ENCODE peak calls at places on chromosomes 3 and 15, in ten cellular contexts. One of them, this sample, is unnamed. For H3K4me1, the result is how much of the 10 kb centered on the place peaks cover.

GRCh38 chr15:60973637-60974415 is 255.3 kb downstream of the RORA start:
- DNase-seq in uterus: no peak
- DNase-seq in endothelial cell of umbilical vein: peak
- DNase-seq in sigmoid colon: no peak
- DNase-seq in HCT116: no peak
- DNase-seq in stomach: no peak
- DNase-seq in gastrocnemius medialis: no peak
- DNase-seq in IMR-90: peak
- DNase-seq in spleen: no peak
- DNase-seq in H1: no peak
- DNase-seq in this sample: no peak

GRCh38 chr3:17994167-17994566 is 251.7 kb upstream of the TBC1D5 start:
- DNase-seq in sigmoid colon: no peak
- DNase-seq in uterus: no peak
- DNase-seq in H1: no peak
- DNase-seq in endothelial cell of umbilical vein: no peak
- DNase-seq in gastrocnemius medialis: no peak
- DNase-seq in stomach: no peak
- DNase-seq in spleen: no peak
- DNase-seq in IMR-90: no peak
- DNase-seq in HCT116: no peak
- DNase-seq in this sample: no peak

GRCh38 chr3:98166396-98166795 is at the start of gene OR5H15:
- DNase-seq in gastrocnemius medialis: no peak
- DNase-seq in endothelial cell of umbilical vein: no peak
- DNase-seq in IMR-90: no peak
- DNase-seq in stomach: no peak
- DNase-seq in sigmoid colon: no peak
- DNase-seq in HCT116: no peak
- DNase-seq in spleen: no peak
- DNase-seq in H1: no peak
- DNase-seq in uterus: no peak
- DNase-seq in this sample: no peak

GRCh38 chr3:138850151-138850550 is 15.4 kb upstream of the PIK3CB start:
- DNase-seq in sigmoid colon: no peak
- DNase-seq in H1: no peak
- DNase-seq in stomach: peak
- DNase-seq in HCT116: no peak
- DNase-seq in uterus: no peak
- DNase-seq in gastrocnemius medialis: no peak
- DNase-seq in endothelial cell of umbilical vein: peak
- DNase-seq in IMR-90: peak
- DNase-seq in spleen: peak
- DNase-seq in this sample: peak

GRCh38 chr15:77588126-77588525 is 44.6 kb downstream of the LINGO1 start:
- DNase-seq in sigmoid colon: no peak
- DNase-seq in H1: no peak
- DNase-seq in endothelial cell of umbilical vein: no peak
- DNase-seq in IMR-90: no peak
- DNase-seq in gastrocnemius medialis: no peak
- DNase-seq in spleen: no peak
- DNase-seq in HCT116: no peak
- DNase-seq in uterus: no peak
- DNase-seq in stomach: no peak
- DNase-seq in this sample: no peak

GRCh38 chr3:78274475-78275065 is 1234.7 kb downstream of the ROBO2 start:
- DNase-seq in sigmoid colon: no peak
- DNase-seq in stomach: no peak
- DNase-seq in gastrocnemius medialis: no peak
- DNase-seq in IMR-90: no peak
- DNase-seq in uterus: no peak
- DNase-seq in H1: no peak
- DNase-seq in HCT116: no peak
- DNase-seq in spleen: no peak
- DNase-seq in endothelial cell of umbilical vein: no peak
- DNase-seq in this sample: no peak

GRCh38 chr15:98586066-98586465 is 62.3 kb upstream of the IGF1R start:
- DNase-seq in endothelial cell of umbilical vein: no peak
- DNase-seq in sigmoid colon: no peak
- DNase-seq in gastrocnemius medialis: no peak
- DNase-seq in stomach: no peak
- DNase-seq in spleen: no peak
- DNase-seq in H1: no peak
- DNase-seq in uterus: no peak
- DNase-seq in IMR-90: no peak
- DNase-seq in HCT116: no peak
- DNase-seq in this sample: no peak

GRCh38 chr3:190382082-190382481 is 5.9 kb upstream of the CLDN16 start:
- DNase-seq in H1: no peak
- DNase-seq in stomach: no peak
- DNase-seq in HCT116: no peak
- DNase-seq in endothelial cell of umbilical vein: no peak
- DNase-seq in uterus: no peak
- DNase-seq in gastrocnemius medialis: no peak
- DNase-seq in sigmoid colon: no peak
- DNase-seq in spleen: no peak
- DNase-seq in IMR-90: peak
- DNase-seq in this sample: no peak

GRCh38 chr15:40100133-40100946 is 8.3 kb downstream of the BMF start:
- DNase-seq in sigmoid colon: no peak
- DNase-seq in stomach: no peak
- DNase-seq in endothelial cell of umbilical vein: no peak
- DNase-seq in H1: no peak
- DNase-seq in spleen: peak
- DNase-seq in HCT116: no peak
- DNase-seq in uterus: no peak
- DNase-seq in IMR-90: no peak
- DNase-seq in gastrocnemius medialis: no peak
- DNase-seq in this sample: peak
- H3K4me1 ChIP-seq in sigmoid colon: under half
- H3K4me1 ChIP-seq in stomach: half or more
- H3K4me1 ChIP-seq in endothelial cell of umbilical vein: under half
- H3K4me1 ChIP-seq in H1: under half
- H3K4me1 ChIP-seq in spleen: half or more
- H3K4me1 ChIP-seq in HCT116: half or more
- H3K4me1 ChIP-seq in uterus: half or more
- H3K4me1 ChIP-seq in IMR-90: half or more
- H3K4me1 ChIP-seq in gastrocnemius medialis: half or more
- H3K4me1 ChIP-seq in this sample: half or more

GRCh38 chr15:40939909-40940801 is 11.0 kb downstream of the DLL4 start:
- DNase-seq in stomach: no peak
- DNase-seq in gastrocnemius medialis: no peak
- DNase-seq in spleen: peak
- DNase-seq in IMR-90: no peak
- DNase-seq in HCT116: no peak
- DNase-seq in sigmoid colon: no peak
- DNase-seq in endothelial cell of umbilical vein: peak
- DNase-seq in uterus: no peak
- DNase-seq in H1: no peak
- DNase-seq in this sample: no peak

GRCh38 chr15:40942337-40942854 is 10.9 kb upstream of the CHAC1 start:
- DNase-seq in uterus: no peak
- DNase-seq in spleen: no peak
- DNase-seq in HCT116: no peak
- DNase-seq in sigmoid colon: no peak
- DNase-seq in H1: peak
- DNase-seq in endothelial cell of umbilical vein: no peak
- DNase-seq in IMR-90: no peak
- DNase-seq in gastrocnemius medialis: no peak
- DNase-seq in stomach: no peak
- DNase-seq in this sample: no peak

GRCh38 chr15:40942865-40943264 is 10.4 kb upstream of the CHAC1 start:
- DNase-seq in IMR-90: no peak
- DNase-seq in sigmoid colon: no peak
- DNase-seq in gastrocnemius medialis: no peak
- DNase-seq in endothelial cell of umbilical vein: no peak
- DNase-seq in uterus: no peak
- DNase-seq in spleen: no peak
- DNase-seq in stomach: no peak
- DNase-seq in HCT116: no peak
- DNase-seq in H1: no peak
- DNase-seq in this sample: no peak

GRCh38 chr15:40941078-40941527 is 12.0 kb downstream of the DLL4 start:
- DNase-seq in endothelial cell of umbilical vein: no peak
- DNase-seq in sigmoid colon: no peak
- DNase-seq in uterus: no peak
- DNase-seq in H1: peak
- DNase-seq in spleen: no peak
- DNase-seq in HCT116: no peak
- DNase-seq in stomach: no peak
- DNase-seq in IMR-90: no peak
- DNase-seq in gastrocnemius medialis: no peak
- DNase-seq in this sample: no peak

DNA sequence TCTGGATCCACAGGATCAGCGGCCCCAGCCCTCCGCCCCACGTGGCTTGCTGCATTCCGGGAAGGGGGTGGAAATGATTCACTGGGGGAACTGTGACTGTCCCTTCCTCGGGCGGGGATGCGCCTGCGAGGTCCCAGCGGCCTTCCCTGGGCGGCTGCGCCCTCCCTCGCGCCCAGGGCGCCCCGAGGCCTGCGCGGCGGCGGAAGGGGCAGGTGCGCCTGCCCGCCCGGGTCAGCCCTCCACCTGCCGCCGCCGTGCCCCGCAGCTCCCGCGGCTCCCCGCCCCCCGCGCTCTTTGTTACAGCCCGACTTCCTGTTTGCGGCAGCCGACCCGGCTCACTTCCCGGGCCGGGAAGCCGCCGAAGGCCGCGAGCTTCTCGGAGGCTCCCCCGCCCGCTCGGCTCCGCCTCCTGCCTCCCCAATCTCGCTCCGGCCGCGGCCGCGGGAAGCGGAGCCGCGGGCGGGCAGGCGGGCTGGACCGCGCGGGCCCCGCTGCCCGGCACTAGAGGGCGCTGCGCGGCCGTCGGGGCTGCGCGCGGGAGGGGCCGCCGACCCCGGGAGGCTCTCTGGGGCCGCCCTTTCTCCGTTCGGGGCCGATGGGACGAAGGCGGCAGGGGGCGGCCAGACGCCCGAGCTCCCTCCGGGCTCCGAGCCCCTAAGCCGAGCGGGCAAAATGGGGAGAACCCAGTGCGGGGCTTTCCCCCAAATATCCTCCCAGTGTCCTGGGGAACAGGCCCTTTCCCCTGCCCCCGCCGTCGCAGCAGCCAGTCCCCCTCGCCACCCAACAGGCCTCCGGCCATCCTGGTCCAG is 11.5 kb upstream of the CHAC1 start:
- DNase-seq in endothelial cell of umbilical vein: peak
- DNase-seq in IMR-90: peak
- DNase-seq in H1: peak
- DNase-seq in stomach: peak
- DNase-seq in uterus: peak
- DNase-seq in spleen: peak
- DNase-seq in HCT116: no peak
- DNase-seq in gastrocnemius medialis: peak
- DNase-seq in sigmoid colon: peak
- DNase-seq in this sample: peak
- TF ChIP-seq POLR2A in endothelial cell of umbilical vein: peak
- TF ChIP-seq POLR2A in IMR-90: peak
- TF ChIP-seq POLR2A in H1: no peak
- TF ChIP-seq POLR2A in stomach: no peak
- TF ChIP-seq POLR2A in uterus: peak
- TF ChIP-seq POLR2A in spleen: peak
- TF ChIP-seq POLR2A in HCT116: peak
- TF ChIP-seq POLR2A in gastrocnemius medialis: peak
- TF ChIP-seq POLR2A in sigmoid colon: no peak
- TF ChIP-seq POLR2A in this sample: peak

GRCh38 chr3:125062904-125063618 is 7.3 kb upstream of the HEG1 start:
- DNase-seq in IMR-90: peak
- DNase-seq in sigmoid colon: no peak
- DNase-seq in HCT116: no peak
- DNase-seq in spleen: no peak
- DNase-seq in stomach: peak
- DNase-seq in gastrocnemius medialis: no peak
- DNase-seq in uterus: no peak
- DNase-seq in H1: no peak
- DNase-seq in endothelial cell of umbilical vein: peak
- DNase-seq in this sample: peak
- H3K4me1 ChIP-seq in IMR-90: under half
- H3K4me1 ChIP-seq in sigmoid colon: under half
- H3K4me1 ChIP-seq in HCT116: under half
- H3K4me1 ChIP-seq in spleen: under half
- H3K4me1 ChIP-seq in stomach: under half
- H3K4me1 ChIP-seq in gastrocnemius medialis: under half
- H3K4me1 ChIP-seq in uterus: under half
- H3K4me1 ChIP-seq in H1: under half
- H3K4me1 ChIP-seq in endothelial cell of umbilical vein: under half
- H3K4me1 ChIP-seq in this sample: under half

GRCh38 chr3:194572944-194573491 is 60.2 kb downstream of the TMEM44 start:
- DNase-seq in uterus: no peak
- DNase-seq in stomach: no peak
- DNase-seq in sigmoid colon: no peak
- DNase-seq in endothelial cell of umbilical vein: no peak
- DNase-seq in H1: no peak
- DNase-seq in IMR-90: peak
- DNase-seq in spleen: no peak
- DNase-seq in HCT116: no peak
- DNase-seq in gastrocnemius medialis: no peak
- DNase-seq in this sample: no peak

GRCh38 chr3:194575484-194576210 is 57.6 kb downstream of the TMEM44 start:
- DNase-seq in uterus: peak
- DNase-seq in sigmoid colon: peak
- DNase-seq in stomach: no peak
- DNase-seq in gastrocnemius medialis: no peak
- DNase-seq in H1: peak
- DNase-seq in spleen: no peak
- DNase-seq in IMR-90: peak
- DNase-seq in endothelial cell of umbilical vein: no peak
- DNase-seq in HCT116: no peak
- DNase-seq in this sample: no peak

GRCh38 chr3:194572131-194572789 is 61.0 kb downstream of the TMEM44 start:
- DNase-seq in IMR-90: peak
- DNase-seq in stomach: no peak
- DNase-seq in HCT116: no peak
- DNase-seq in spleen: no peak
- DNase-seq in uterus: peak
- DNase-seq in endothelial cell of umbilical vein: peak
- DNase-seq in H1: no peak
- DNase-seq in sigmoid colon: peak
- DNase-seq in gastrocnemius medialis: peak
- DNase-seq in this sample: peak

GRCh38 chr3:194573680-194574437 is 59.4 kb downstream of the TMEM44 start:
- DNase-seq in stomach: peak
- DNase-seq in IMR-90: peak
- DNase-seq in H1: peak
- DNase-seq in gastrocnemius medialis: no peak
- DNase-seq in HCT116: no peak
- DNase-seq in spleen: no peak
- DNase-seq in uterus: no peak
- DNase-seq in sigmoid colon: no peak
- DNase-seq in endothelial cell of umbilical vein: peak
- DNase-seq in this sample: peak

DNA sequence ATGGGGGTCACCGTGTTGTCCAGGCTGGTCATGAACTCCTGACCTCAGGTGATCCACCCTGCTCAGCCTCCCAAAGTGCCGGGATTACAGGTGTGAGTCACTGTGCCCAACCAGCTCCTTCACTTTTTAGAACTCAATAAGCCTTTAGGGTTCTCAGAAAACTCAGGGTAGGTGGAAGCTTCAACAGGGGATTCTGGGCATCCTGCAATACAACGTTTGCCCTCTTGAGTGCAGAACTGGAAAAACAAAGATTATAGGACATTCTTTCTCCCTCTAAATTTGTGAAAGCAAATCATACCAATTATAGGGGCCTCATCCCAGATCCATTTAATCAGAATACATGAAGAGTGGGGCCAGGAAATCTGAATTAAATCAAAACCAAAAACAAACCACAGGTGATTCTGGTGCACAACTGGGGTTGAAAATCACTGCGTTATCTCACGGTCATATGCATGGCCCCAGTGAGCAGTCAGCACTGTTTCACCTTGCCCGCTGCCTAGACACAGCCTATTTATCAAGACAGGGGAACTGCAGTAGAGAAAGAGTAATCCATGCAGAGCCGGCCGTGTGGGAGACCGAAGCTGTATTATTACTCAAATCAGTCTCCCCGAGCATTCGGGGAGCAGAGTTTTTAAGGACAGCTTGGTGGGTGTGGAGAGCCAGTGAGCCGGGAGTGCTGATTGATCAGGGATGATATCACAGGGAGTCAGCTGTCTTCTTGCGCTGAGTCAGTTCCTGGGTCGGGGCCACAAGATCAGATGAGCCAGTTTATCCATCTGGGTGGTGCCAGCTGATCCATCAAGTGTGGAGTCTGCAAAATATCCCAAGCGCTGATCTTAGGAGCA is 58.4 kb downstream of the TMEM44 start:
- DNase-seq in stomach: no peak
- DNase-seq in endothelial cell of umbilical vein: no peak
- DNase-seq in IMR-90: peak
- DNase-seq in sigmoid colon: no peak
- DNase-seq in uterus: no peak
- DNase-seq in HCT116: no peak
- DNase-seq in gastrocnemius medialis: no peak
- DNase-seq in H1: no peak
- DNase-seq in spleen: no peak
- DNase-seq in this sample: no peak
- TF ChIP-seq POLR2A in stomach: no peak
- TF ChIP-seq POLR2A in endothelial cell of umbilical vein: no peak
- TF ChIP-seq POLR2A in IMR-90: peak
- TF ChIP-seq POLR2A in sigmoid colon: no peak
- TF ChIP-seq POLR2A in uterus: no peak
- TF ChIP-seq POLR2A in HCT116: no peak
- TF ChIP-seq POLR2A in gastrocnemius medialis: no peak
- TF ChIP-seq POLR2A in H1: no peak
- TF ChIP-seq POLR2A in spleen: no peak
- TF ChIP-seq POLR2A in this sample: no peak